ENCODE peak calls at places on chromosome 1, in eight cellular contexts. L is T-helper 9 cell; O is stimulated activated CD4-positive, alpha-beta T cell treated with anti-CD3 and anti-CD28 coated beads, Interleukin-1b, Interleukin-23, amount 100 ng/mL, for 4 hours; N is activated CD4-positive, alpha-beta T cell treated with anti-CD3 and anti-CD28 coated beads for 36 hours; I is amygdala; Y is NCI-H774; D is COR-L47; M is amniotic stem cell. Z is an unnamed sample.

GRCh38 chr1:232191560-232191959 is 438.4 kb downstream of the SIPA1L2 start:
- DNase-seq in L (no peak), O (no peak), N (no peak), I (no peak), Y (no peak), D (no peak), M (no peak), Z (no peak)

GRCh38 chr1:206826409-206826808 is 39.0 kb upstream of the IL20 start:
- DNase-seq in L (no peak), O (no peak), N (no peak), I (no peak), Y (no peak), D (no peak), M (no peak), Z (no peak)

GRCh38 chr1:94396356-94396755 is 21.8 kb upstream of the ABCD3 start:
- DNase-seq in L (no peak), O (no peak), N (no peak), I (peak), Y (no peak), D (no peak), M (no peak), Z (no peak)

GRCh38 chr1:119367332-119368124 is 1.1 kb upstream of the HAO2 start:
- DNase-seq in L (no peak), O (no peak), N (no peak), I (no peak), Y (no peak), D (peak), M (no peak), Z (no peak)

GRCh38 chr1:6163191-6163972 is 16.7 kb downstream of the CHD5 start:
- DNase-seq in L (no peak), O (no peak), N (no peak), I (no peak), Y (no peak), D (peak), M (no peak), Z (no peak)

GRCh38 chr1:246831543-246831942 is 100.2 kb downstream of the AHCTF1 start:
- DNase-seq in L (no peak), O (no peak), N (no peak), I (no peak), Y (no peak), D (no peak), M (no peak), Z (no peak)

GRCh38 chr1:105072850-105073249 is 1323.2 kb downstream of the AMY1C start:
- DNase-seq in L (no peak), O (no peak), N (no peak), I (no peak), Y (no peak), D (no peak), M (no peak), Z (peak)

GRCh38 chr1:156407344-156407743 is 38.3 kb downstream of the RHBG start:
- DNase-seq in L (no peak), O (no peak), N (no peak), I (peak), Y (peak), D (no peak), M (no peak), Z (no peak)

GRCh38 chr1:118113261-118113660 is 71.8 kb downstream of the SPAG17 start:
- DNase-seq in L (no peak), O (no peak), N (no peak), I (no peak), Y (no peak), D (no peak), M (no peak), Z (no peak)

GRCh38 chr1:207818971-207819451 is 67.2 kb downstream of the CD46 start:
- DNase-seq in L (no peak), O (no peak), N (no peak), I (no peak), Y (no peak), D (no peak), M (peak), Z (no peak)

GRCh38 chr1:16172232-16172830 is 16.5 kb upstream of the EPHA2 start:
- DNase-seq in L (no peak), O (no peak), N (no peak), I (no peak), Y (no peak), D (no peak), M (no peak), Z (no peak)

GRCh38 chr1:56508523-56508983 is 70.8 kb downstream of the PLPP3 start:
- DNase-seq in L (no peak), O (no peak), N (no peak), I (no peak), Y (no peak), D (no peak), M (no peak), Z (no peak)

GRCh38 chr1:151898519-151898991 is 10.8 kb downstream of the THEM4 start:
- DNase-seq in L (peak), O (peak), N (peak), I (no peak), Y (no peak), D (no peak), M (no peak), Z (no peak)

GRCh38 chr1:202888204-202888506 is 794 bp downstream of the RABIF start:
- DNase-seq in L (no peak), O (no peak), N (no peak), I (no peak), Y (no peak), D (no peak), M (peak), Z (no peak)

GRCh38 chr1:165858364-165858823 is 31.0 kb downstream of the UCK2 start:
- DNase-seq in L (no peak), O (no peak), N (no peak), I (no peak), Y (peak), D (no peak), M (no peak), Z (no peak)

GRCh38 chr1:80594013-80594412 is 1206.7 kb upstream of the ADGRL2 start:
- DNase-seq in L (no peak), O (no peak), N (no peak), I (no peak), Y (no peak), D (no peak), M (no peak), Z (no peak)

GRCh38 chr1:1120096-1120495 is 4.2 kb upstream of the C1orf159 start:
- DNase-seq in L (no peak), O (no peak), N (no peak), I (no peak), Y (no peak), D (no peak), M (no peak), Z (peak)

GRCh38 chr1:3905953-3906671 is 6.0 kb upstream of the C1orf174 start:
- DNase-seq in L (no peak), O (no peak), N (no peak), I (no peak), Y (no peak), D (peak), M (no peak), Z (no peak)

GRCh38 chr1:183967914-183968313 is 69.6 kb downstream of the COLGALT2 start:
- DNase-seq in L (no peak), O (no peak), N (no peak), I (no peak), Y (no peak), D (no peak), M (no peak), Z (no peak)

GRCh38 chr1:109832935-109833334 is 69.2 kb upstream of the EPS8L3 start:
- DNase-seq in L (no peak), O (no peak), N (no peak), I (no peak), Y (no peak), D (no peak), M (no peak), Z (no peak)

GRCh38 chr1:205983925-205984725 is 19.1 kb downstream of the RAB7B start:
- DNase-seq in L (no peak), O (no peak), N (peak), I (peak), Y (peak), D (peak), M (peak), Z (peak)

GRCh38 chr1:18640228-18641004 is 9.8 kb downstream of the PAX7 start:
- DNase-seq in L (no peak), O (no peak), N (no peak), I (no peak), Y (no peak), D (no peak), M (no peak), Z (peak)

GRCh38 chr1:94246692-94247145 is 9.3 kb upstream of the ARHGAP29 start:
- DNase-seq in L (no peak), O (no peak), N (no peak), I (no peak), Y (no peak), D (no peak), M (no peak), Z (no peak)

GRCh38 chr1:920506-920905 is 3.2 kb upstream of the SAMD11 start:
- DNase-seq in L (no peak), O (no peak), N (no peak), I (no peak), Y (no peak), D (peak), M (no peak), Z (no peak)

GRCh38 chr1:159779403-159779851 is 1.3 kb upstream of the DUSP23 start:
- DNase-seq in L (no peak), O (no peak), N (no peak), I (no peak), Y (no peak), D (no peak), M (no peak), Z (no peak)